ENCODE peak calls at places on chromosome 1, in four cellular contexts. W is OCI-LY7, B is heart left ventricle, T is NB4. C is an unnamed sample.

GRCh38 chr1:2088434-2088833 is 38.2 kb downstream of the PRKCZ start:
- DNase-seq in W (no peak), B (peak), T (no peak), C (no peak)

GRCh38 chr1:39128959-39129358 is 75.5 kb upstream of the MACF1 start:
- DNase-seq in W (no peak), B (no peak), T (no peak), C (peak)

GRCh38 chr1:3038571-3039181 is 17.4 kb downstream of the ACTRT2 start:
- DNase-seq in W (no peak), B (no peak), T (no peak), C (no peak)

GRCh38 chr1:221279146-221279545 is 399.9 kb downstream of the HLX start:
- DNase-seq in W (no peak), B (no peak), T (no peak), C (no peak)

GRCh38 chr1:98251497-98251896 is 330.7 kb upstream of the DPYD start:
- DNase-seq in W (no peak), B (no peak), T (no peak), C (no peak)

GRCh38 chr1:213369465-213369864 is 318.4 kb downstream of the RPS6KC1 start:
- DNase-seq in W (no peak), B (no peak), T (no peak), C (no peak)

GRCh38 chr1:37793773-37794371 is at the start of gene MANEAL:
- DNase-seq in W (peak), B (peak), T (peak), C (no peak)

GRCh38 chr1:184930232-184930631 is 44.1 kb downstream of the NIBAN1 start:
- DNase-seq in W (no peak), B (no peak), T (peak), C (no peak)

GRCh38 chr1:40783001-40783905 is at the start of gene KCNQ4:
- DNase-seq in W (no peak), B (peak), T (peak), C (no peak)

GRCh38 chr1:155070721-155071556 is 7.4 kb downstream of the EFNA4 start:
- DNase-seq in W (peak), B (peak), T (peak), C (no peak)

GRCh38 chr1:178614286-178614685 is 101.4 kb downstream of the TEX35 start:
- DNase-seq in W (peak), B (no peak), T (no peak), C (no peak)

GRCh38 chr1:3652538-3653285 is 396 bp downstream of the TP73 start:
- DNase-seq in W (no peak), B (peak), T (peak), C (no peak)

GRCh38 chr1:212062832-212063438 is 27.4 kb downstream of the DTL start:
- DNase-seq in W (peak), B (no peak), T (peak), C (peak)

GRCh38 chr1:91948501-91949355 is 473 bp upstream of the BRDT start:
- DNase-seq in W (no peak), B (no peak), T (peak), C (no peak)

GRCh38 chr1:201693019-201693372 is 136.0 kb upstream of the IPO9 start:
- DNase-seq in W (no peak), B (no peak), T (no peak), C (no peak)

GRCh38 chr1:167081594-167081993 is 8.6 kb downstream of the GPA33 start:
- DNase-seq in W (no peak), B (no peak), T (no peak), C (no peak)

GRCh38 chr1:34378968-34379729 is 202.4 kb downstream of the C1orf94 start:
- DNase-seq in W (no peak), B (no peak), T (no peak), C (no peak)

GRCh38 chr1:231335663-231336602 is 1.7 kb downstream of the EXOC8 start:
- DNase-seq in W (peak), B (no peak), T (peak), C (no peak)

GRCh38 chr1:29811247-29811646 is 574.9 kb downstream of the PTPRU start:
- DNase-seq in W (no peak), B (peak), T (no peak), C (no peak)

DNA sequence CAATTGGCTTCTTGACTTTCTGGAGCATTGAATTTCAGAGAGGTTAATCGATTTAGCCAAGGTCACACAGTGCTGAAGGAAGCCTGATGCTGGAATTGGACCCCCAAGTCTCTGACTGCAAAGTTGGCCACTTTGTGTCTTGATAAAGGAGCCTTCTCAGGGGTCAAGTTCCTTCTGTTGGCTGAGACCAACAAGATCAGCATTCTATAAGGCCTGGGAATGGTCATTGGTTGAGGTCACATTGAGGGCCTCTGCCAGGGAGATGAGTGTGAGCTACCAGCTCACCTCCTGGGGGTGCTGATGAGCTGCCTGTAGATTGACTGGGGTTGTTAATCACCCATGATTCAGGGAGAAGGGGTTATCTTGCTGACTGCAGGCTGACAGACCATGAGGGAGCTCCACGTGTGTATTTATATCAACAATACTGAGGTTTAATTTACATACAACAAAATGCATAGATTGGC is 54.5 kb downstream of the RPS6KA1 start:
- DNase-seq in W (peak), B (no peak), T (peak), C (no peak)
- TF ChIP-seq CTCF in W (peak), B (no peak), T (peak), C (no peak)

DNA sequence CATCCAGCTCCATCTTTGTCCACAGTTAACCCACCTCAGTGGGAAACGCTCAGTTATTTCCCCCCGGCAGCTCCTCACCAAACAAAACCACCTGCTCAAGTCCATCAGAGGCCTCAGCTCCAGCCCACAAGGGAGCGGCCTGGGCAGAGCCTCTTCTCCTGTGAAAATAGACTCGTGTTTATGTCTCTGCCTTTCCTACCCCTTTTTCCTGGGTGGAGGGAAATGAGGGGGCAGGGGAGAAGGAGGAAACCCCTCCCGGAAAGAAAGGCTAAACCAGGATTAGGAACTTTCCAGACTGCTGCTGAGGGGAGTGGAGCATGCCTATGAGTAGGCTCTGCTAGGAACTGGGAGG is 81.6 kb downstream of the PAX7 start:
- DNase-seq in W (no peak), B (no peak), T (no peak), C (no peak)
- H3K4me3 ChIP-seq in W (no peak), B (no peak), T (no peak), C (no peak)

DNA sequence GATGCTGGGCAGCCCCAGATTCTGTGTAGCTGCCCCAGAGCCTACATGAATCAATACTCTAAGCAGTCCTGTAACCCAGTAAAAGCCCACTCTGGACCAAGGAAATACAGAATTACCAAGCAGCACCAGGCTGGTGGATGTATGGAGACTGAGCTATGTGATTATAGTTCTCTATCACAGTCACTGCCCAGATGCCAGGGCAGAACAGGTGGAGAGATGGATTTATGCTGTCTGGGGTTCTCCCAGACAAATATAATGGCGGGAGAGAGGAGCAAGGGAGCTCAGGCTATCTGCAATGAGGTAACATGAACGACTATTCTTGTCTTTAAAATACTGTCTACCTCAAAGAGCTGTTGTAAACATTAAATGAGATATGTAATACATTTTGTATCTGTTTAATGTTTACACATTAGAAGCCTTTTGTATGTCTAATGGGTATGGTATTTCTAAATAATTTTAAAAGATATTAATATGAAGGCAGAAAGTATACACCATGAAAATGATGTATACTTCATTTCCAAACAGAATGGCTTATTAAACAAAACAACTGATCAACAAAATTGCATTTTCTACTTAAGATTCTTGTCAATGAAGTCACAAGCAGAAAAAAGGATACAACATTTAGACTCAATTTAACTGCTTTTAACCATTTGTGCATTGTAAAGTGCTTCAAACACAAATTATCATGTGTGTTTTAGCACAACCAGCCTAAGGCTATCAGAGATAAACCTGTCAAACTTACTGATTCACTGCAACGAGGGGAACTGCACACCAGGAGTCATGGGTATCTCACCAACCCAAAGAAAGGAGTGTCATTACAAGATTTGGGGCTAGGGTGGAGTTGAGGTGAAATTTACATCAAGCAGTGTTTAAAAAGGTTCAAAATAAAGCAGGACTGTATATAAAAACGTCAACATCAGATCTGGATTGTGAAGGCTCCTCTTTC is 3.0 kb downstream of the SDE2 start:
- DNase-seq in W (no peak), B (no peak), T (no peak), C (no peak)
- TF ChIP-seq CTCF in W (no peak), B (no peak), T (no peak), C (no peak)

DNA sequence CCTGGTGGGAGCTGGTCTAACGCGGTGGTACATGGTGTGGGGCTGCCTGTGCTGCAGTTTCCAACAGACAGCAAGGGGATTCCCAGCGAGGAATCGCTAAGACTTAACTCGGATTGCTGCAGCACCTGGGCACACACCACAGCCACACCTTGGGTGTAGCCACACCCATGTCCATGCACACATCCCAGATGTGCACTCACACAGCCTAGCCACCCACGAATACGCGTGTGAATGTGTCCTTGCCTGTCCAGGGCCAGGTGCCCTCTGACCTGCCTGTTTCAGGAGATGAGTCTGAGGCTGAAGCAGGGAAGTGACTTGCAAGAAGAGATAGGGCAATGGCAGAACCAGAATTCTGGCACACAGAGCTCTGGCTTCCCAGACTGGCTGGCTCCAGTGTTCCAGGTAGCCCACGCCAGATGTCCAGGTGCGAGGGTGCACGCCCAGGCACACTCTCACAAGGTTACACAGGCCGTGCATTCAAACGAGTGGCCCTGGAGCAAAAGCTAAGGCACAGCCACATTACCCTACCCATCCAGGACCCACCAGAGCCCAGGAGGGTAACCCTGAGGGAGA is 272.7 kb downstream of the TRABD2B start:
- DNase-seq in W (no peak), B (no peak), T (no peak), C (no peak)
- H3K4me3 ChIP-seq in W (no peak), B (no peak), T (no peak), C (no peak)